ENCODE peak calls at places on chromosomes 7 and 10, in ten cellular contexts. O is MM.1S; V is amniotic epithelial cell; M is activated CD8-positive, alpha-beta memory T cell treated with anti-CD3 and anti-CD28 coated beads for 1 hour; X is NCI-H2227 treated with DMSO at 0.1 percent for 48 hours; E is WTC11; R is hepatocyte; Q is memory B cell; J is CD4-positive, CD25-positive, alpha-beta regulatory T cell; C is breast epithelium. N is an unnamed sample.
A peak's percentile ranks its signal among the peaks of the same experiment; 100 is the strongest.

GRCh38 chr7:13851756-13852155 is 137.7 kb downstream of the ETV1 start:
- DNase-seq in V (peak; percentile 87), M (no peak), X (peak; percentile 50), J (no peak), R (peak; percentile 12), E (no peak), Q (no peak), C (no peak), O (no peak), N (no peak)

GRCh38 chr7:102024769-102025391 is 207.5 kb downstream of the CUX1 start:
- DNase-seq in O (no peak), V (peak; percentile 52), X (no peak), Q (no peak), C (no peak), R (peak; percentile 83), J (no peak), M (no peak), E (no peak), N (no peak)

GRCh38 chr10:86756511-86757109 is at the start of gene BMPR1A:
- DNase-seq in X (no peak), E (peak; percentile 93), V (peak; percentile 79), Q (no peak), J (no peak), C (peak; percentile 76), M (no peak), R (peak; percentile 67), O (no peak), N (no peak)

GRCh38 chr7:69598487-69599148 is 343 bp downstream of the AUTS2 start:
- DNase-seq in V (peak; percentile 11), X (peak; percentile 80), C (peak; percentile 22), R (no peak), J (no peak), O (no peak), E (peak; percentile 31), Q (peak; percentile 4), M (no peak), N (no peak)

GRCh38 chr10:80945267-80945880 is 407.7 kb downstream of the SH2D4B start:
- DNase-seq in M (no peak), C (no peak), O (peak; percentile 86), V (no peak), Q (no peak), X (no peak), J (no peak), R (peak; percentile 63), E (no peak), N (no peak)

GRCh38 chr7:13312327-13312726 is 624.9 kb downstream of the ARL4A start:
- DNase-seq in C (no peak), M (no peak), J (no peak), E (peak; percentile 24), V (peak; percentile 1), X (no peak), R (no peak), Q (no peak), O (no peak), N (no peak)

GRCh38 chr10:131453772-131454634 is 142.5 kb upstream of the TCERG1L start:
- DNase-seq in J (peak; percentile 5), C (no peak), R (peak; percentile 88), E (peak; percentile 81), X (no peak), M (peak; percentile 39), O (no peak), Q (no peak), V (no peak), N (no peak)

GRCh38 chr10:13823046-13823711 is 236.4 kb downstream of the PRPF18 start:
- DNase-seq in C (no peak), X (peak; percentile 45), O (no peak), R (no peak), V (no peak), M (no peak), J (no peak), Q (no peak), E (peak; percentile 53), N (no peak)

GRCh38 chr10:92240289-92241157 is 50.4 kb downstream of the CPEB3 start:
- DNase-seq in X (peak; percentile 79), C (peak; percentile 35), O (peak; percentile 85), V (peak; percentile 79), M (peak; percentile 2), Q (peak; percentile 55), J (peak; percentile 5), E (peak; percentile 19), R (peak; percentile 78), N (no peak)

GRCh38 chr10:21273400-21273968 is 252.0 kb downstream of the SKIDA1 start:
- DNase-seq in Q (no peak), X (no peak), J (no peak), M (no peak), R (no peak), O (no peak), E (no peak), C (no peak), V (no peak), N (peak; percentile 80)

GRCh38 chr7:126483972-126484371 is 768.8 kb downstream of the GRM8 start:
- DNase-seq in Q (no peak), R (no peak), V (no peak), X (no peak), M (no peak), J (no peak), C (no peak), E (no peak), O (no peak), N (no peak)

GRCh38 chr7:141533149-141533949 is 17.9 kb upstream of the AGK start:
- DNase-seq in X (peak; percentile 96), C (peak; percentile 46), Q (peak; percentile 54), E (peak; percentile 74), V (peak; percentile 67), J (peak; percentile 18), R (peak; percentile 92), O (peak; percentile 89), M (peak; percentile 48), N (peak; percentile 62)

GRCh38 chr10:116710021-116710420 is 32.3 kb downstream of the HSPA12A start:
- DNase-seq in E (no peak), R (no peak), M (no peak), X (no peak), V (no peak), O (no peak), C (no peak), J (no peak), Q (no peak), N (no peak)

GRCh38 chr7:135978624-135979023 is 1.5 kb upstream of the MTPN start:
- DNase-seq in M (no peak), O (no peak), X (no peak), C (no peak), R (no peak), Q (no peak), J (no peak), E (no peak), V (no peak), N (no peak)

GRCh38 chr10:35058134-35058533 is 32.0 kb downstream of the CUL2 start:
- DNase-seq in M (no peak), X (no peak), J (no peak), O (no peak), C (no peak), Q (no peak), E (no peak), R (no peak), V (peak; percentile 95), N (peak; percentile 87)

GRCh38 chr7:134649231-134649775 is 2.6 kb downstream of the BPGM start:
- DNase-seq in O (no peak), Q (no peak), R (no peak), M (no peak), X (no peak), V (peak; percentile 80), J (no peak), C (no peak), E (no peak), N (no peak)

GRCh38 chr7:120775703-120776265 is 82.2 kb downstream of the TSPAN12 start:
- DNase-seq in V (no peak), O (no peak), X (no peak), C (no peak), E (no peak), J (no peak), M (no peak), Q (no peak), R (no peak), N (no peak)

GRCh38 chr7:55524558-55525310 is 47.6 kb downstream of the VOPP1 start:
- DNase-seq in C (no peak), E (no peak), V (peak; percentile 30), Q (no peak), R (no peak), O (no peak), J (no peak), X (no peak), M (no peak), N (no peak)

GRCh38 chr10:101070098-101070497 is 8.3 kb downstream of the KAZALD1 start:
- DNase-seq in M (no peak), X (no peak), Q (no peak), O (no peak), R (no peak), J (no peak), V (no peak), E (no peak), C (no peak), N (no peak)

GRCh38 chr7:15853832-15854470 is 167.5 kb upstream of the MEOX2 start:
- DNase-seq in O (no peak), E (no peak), X (no peak), J (no peak), V (peak; percentile 56), C (no peak), Q (no peak), M (no peak), R (no peak), N (no peak)

GRCh38 chr10:109882251-109883057 is 40.9 kb downstream of the XPNPEP1 start:
- DNase-seq in V (no peak), X (no peak), J (no peak), M (no peak), C (no peak), E (no peak), O (no peak), R (no peak), Q (no peak), N (no peak)